ENCODE peak calls at places on chromosomes 5 and 9, in six cellular contexts. C is transverse colon, E is NCI-H1436, V is HT-29, G is progenitor cell of endocrine pancreas, L is thyroid gland. Y is an unnamed sample.

GRCh38 chr9:136566899-136567298 is 21.1 kb upstream of the NOTCH1 start:
- DNase-seq in C (no peak), L (no peak), E (no peak), G (no peak), V (no peak), Y (no peak)

GRCh38 chr5:3200356-3200755 is 395.3 kb upstream of the IRX1 start:
- DNase-seq in L (no peak), C (no peak), G (no peak), V (no peak), E (no peak), Y (no peak)

GRCh38 chr9:113409481-113409880 is 994 bp downstream of the POLE3 start:
- DNase-seq in E (no peak), L (no peak), C (no peak), V (peak), G (no peak), Y (no peak)

GRCh38 chr9:117488659-117489058 is 73.8 kb upstream of the ASTN2 start:
- DNase-seq in C (no peak), V (no peak), L (no peak), E (no peak), G (no peak), Y (no peak)

GRCh38 chr5:178107889-178108288 is 5.4 kb upstream of the N4BP3 start:
- DNase-seq in C (no peak), V (peak), L (peak), E (no peak), G (no peak), Y (no peak)

GRCh38 chr5:62729662-62730061 is 151.0 kb downstream of the LRRC70 start:
- DNase-seq in C (no peak), V (no peak), E (no peak), L (no peak), G (no peak), Y (no peak)

GRCh38 chr5:61333351-61334223 is 1.5 kb downstream of the ZSWIM6 start:
- DNase-seq in C (peak), V (peak), E (no peak), G (peak), L (peak), Y (peak)

GRCh38 chr5:107941036-107941435 is 270.3 kb upstream of the EFNA5 start:
- DNase-seq in C (no peak), G (no peak), E (no peak), L (no peak), V (no peak), Y (no peak)

GRCh38 chr9:20496328-20496727 is 126.0 kb downstream of the MLLT3 start:
- DNase-seq in L (no peak), V (no peak), C (no peak), E (no peak), G (no peak), Y (no peak)

GRCh38 chr5:604391-604831 is 7.7 kb upstream of the CEP72 start:
- DNase-seq in E (no peak), C (no peak), V (no peak), G (no peak), L (no peak), Y (no peak)